ENCODE peak calls at places on chromosomes 11 and 22, in seven cellular contexts. E is K562, P is H1, S is SK-N-SH, F is GM12878, U is GM12892, B is HepG2. W is an unnamed sample.

GRCh38 chr11:70887428-70887827 is 364.9 kb downstream of the SHANK2 start:
- DNase-seq in E (no peak), P (no peak), S (no peak), F (no peak), U (no peak), B (no peak), W (no peak)

GRCh38 chr11:106695506-106695905 is 322.8 kb downstream of the GUCY1A2 start:
- DNase-seq in E (no peak), P (no peak), S (no peak), F (no peak), U (no peak), B (no peak), W (no peak)

GRCh38 chr11:898540-899190 is 11.9 kb downstream of the CHID1 start:
- DNase-seq in E (peak), P (no peak), S (peak), F (no peak), U (no peak), B (peak), W (no peak)

GRCh38 chr22:46587492-46588278 is 32.5 kb upstream of the GRAMD4 start:
- DNase-seq in E (no peak), P (no peak), S (peak), F (peak), U (peak), B (no peak), W (peak)

GRCh38 chr11:73291781-73292180 is 16.3 kb upstream of the ARHGEF17 start:
- DNase-seq in E (no peak), P (no peak), S (no peak), F (no peak), U (no peak), B (no peak), W (no peak)

GRCh38 chr11:75879737-75880136 is 64.7 kb downstream of the UVRAG start:
- DNase-seq in E (no peak), P (no peak), S (no peak), F (no peak), U (no peak), B (no peak), W (no peak)

GRCh38 chr22:49330421-49331222 is 497.1 kb downstream of the BRD1 start:
- DNase-seq in E (no peak), P (no peak), S (no peak), F (no peak), U (no peak), B (no peak), W (no peak)

GRCh38 chr11:110148775-110149744 is 55.9 kb downstream of the ZC3H12C start:
- DNase-seq in E (peak), P (no peak), S (no peak), F (no peak), U (no peak), B (no peak), W (no peak)

GRCh38 chr11:132263231-132263630 is 892.8 kb downstream of the NTM start:
- DNase-seq in E (no peak), P (no peak), S (no peak), F (no peak), U (no peak), B (no peak), W (no peak)

GRCh38 chr11:130858215-130858614 is 58.1 kb downstream of the SNX19 start:
- DNase-seq in E (peak), P (no peak), S (peak), F (no peak), U (no peak), B (no peak), W (no peak)

GRCh38 chr22:20550057-20550817 is 42.8 kb downstream of the MED15 start:
- DNase-seq in E (no peak), P (no peak), S (no peak), F (no peak), U (no peak), B (no peak), W (no peak)

GRCh38 chr22:32880906-32881596 is 79.5 kb downstream of the TIMP3 start:
- DNase-seq in E (peak), P (no peak), S (peak), F (no peak), U (no peak), B (no peak), W (no peak)

GRCh38 chr11:65182258-65183170 is 786 bp downstream of the CAPN1 start:
- DNase-seq in E (peak), P (no peak), S (no peak), F (no peak), U (no peak), B (peak), W (peak)

GRCh38 chr22:35838849-35839646 is 121.4 kb downstream of the APOL5 start:
- DNase-seq in E (no peak), P (no peak), S (no peak), F (no peak), U (no peak), B (peak), W (no peak)

GRCh38 chr11:131689049-131689925 is 318.9 kb downstream of the NTM start:
- DNase-seq in E (no peak), P (no peak), S (no peak), F (no peak), U (no peak), B (no peak), W (no peak)

GRCh38 chr11:117986981-117987495 is 844 bp downstream of the IL10RA start:
- DNase-seq in E (no peak), P (no peak), S (no peak), F (peak), U (peak), B (no peak), W (peak)

GRCh38 chr11:100434821-100435641 is 252.1 kb upstream of the ARHGAP42 start:
- DNase-seq in E (no peak), P (no peak), S (no peak), F (no peak), U (no peak), B (no peak), W (no peak)

GRCh38 chr22:40345801-40346177 is 511 bp upstream of the ADSL start:
- DNase-seq in E (peak), P (no peak), S (peak), F (no peak), U (peak), B (peak), W (no peak)

GRCh38 chr11:27116684-27117083 is 76.1 kb downstream of the BBOX1 start:
- DNase-seq in E (no peak), P (no peak), S (no peak), F (no peak), U (no peak), B (no peak), W (no peak)

GRCh38 chr11:70545626-70545945 is 147.3 kb downstream of the CTTN start:
- DNase-seq in E (no peak), P (no peak), S (no peak), F (no peak), U (no peak), B (no peak), W (no peak)

GRCh38 chr11:35553021-35553420 is 27.6 kb upstream of the PAMR1 start:
- DNase-seq in E (no peak), P (no peak), S (no peak), F (no peak), U (no peak), B (no peak), W (no peak)

GRCh38 chr11:35550374-35551036 is 25.1 kb upstream of the PAMR1 start:
- DNase-seq in E (no peak), P (no peak), S (no peak), F (no peak), U (no peak), B (no peak), W (no peak)

GRCh38 chr11:35555238-35555887 is 29.9 kb upstream of the PAMR1 start:
- DNase-seq in E (no peak), P (no peak), S (no peak), F (no peak), U (no peak), B (no peak), W (no peak)

GRCh38 chr11:35554491-35555237 is 29.2 kb upstream of the PAMR1 start:
- DNase-seq in E (no peak), P (no peak), S (no peak), F (no peak), U (no peak), B (no peak), W (no peak)

DNA sequence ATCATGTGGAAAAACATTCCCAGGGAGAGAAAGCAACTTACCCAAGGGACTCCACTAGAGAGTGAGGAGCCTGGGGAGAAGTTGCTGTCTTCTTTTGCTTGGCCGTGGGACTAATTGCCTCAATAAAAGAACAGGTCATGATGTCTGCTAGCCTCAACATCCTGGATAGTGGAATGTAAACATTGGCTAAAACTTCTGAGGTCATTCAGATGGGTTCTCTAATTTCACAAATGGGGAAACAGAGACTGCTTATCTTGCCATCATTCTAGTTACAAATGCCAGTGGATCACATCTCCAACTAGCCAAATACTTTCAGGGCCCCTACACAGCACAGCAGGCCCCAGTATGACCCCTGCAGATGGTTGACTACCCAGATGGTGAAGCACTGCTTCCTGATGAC is 28.4 kb upstream of the PAMR1 start:
- DNase-seq in E (no peak), P (no peak), S (no peak), F (no peak), U (no peak), B (no peak), W (no peak)
- TF ChIP-seq POLR2AphosphoS5 in E (no peak), P (no peak), S (peak), F (no peak), U (no peak), B (no peak), W (no peak)

DNA sequence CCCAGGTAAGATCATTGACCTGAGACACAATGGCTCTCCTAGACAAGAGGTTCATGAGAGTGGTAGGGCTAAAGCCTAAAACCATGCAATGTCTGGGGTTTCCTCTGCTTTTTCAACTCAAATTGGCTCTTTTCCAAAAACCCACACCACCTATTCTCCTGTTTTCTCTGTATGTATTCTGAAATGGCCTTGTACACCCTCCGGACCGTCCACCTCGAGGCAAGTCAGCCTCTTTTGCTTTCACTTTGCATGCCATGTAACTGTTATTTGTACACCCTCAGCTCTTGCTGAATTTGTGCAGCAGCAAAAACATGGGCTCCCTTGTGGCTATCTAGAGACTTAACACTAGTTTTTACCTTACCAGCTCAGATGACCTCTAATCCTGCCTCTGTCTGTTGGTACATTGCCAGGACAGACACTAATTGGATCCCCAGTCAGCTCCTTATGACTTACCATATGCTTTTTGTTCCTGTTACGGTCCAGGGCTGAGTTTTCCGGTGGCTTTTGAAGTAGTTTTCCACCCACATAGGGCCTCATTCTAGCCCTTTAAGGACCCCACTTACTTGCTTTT is 288.0 kb downstream of the SBF2 start:
- DNase-seq in E (no peak), P (no peak), S (no peak), F (no peak), U (no peak), B (no peak), W (no peak)
- TF ChIP-seq TAF1 in E (no peak), P (no peak), S (no peak), F (no peak), U (no peak), B (no peak), W (no peak)

GRCh38 chr11:74720596-74721478 is 10.4 kb downstream of the CHRDL2 start:
- DNase-seq in E (no peak), P (no peak), S (no peak), F (no peak), U (no peak), B (no peak), W (no peak)
- TF ChIP-seq POLR2AphosphoS5 in E (no peak), P (no peak), S (no peak), F (no peak), U (no peak), B (no peak), W (no peak)

GRCh38 chr11:77035041-77035440 is 843 bp downstream of the B3GNT6 start:
- DNase-seq in E (no peak), P (no peak), S (no peak), F (no peak), U (no peak), B (no peak), W (no peak)

GRCh38 chr11:77038029-77038824 is 4.0 kb downstream of the B3GNT6 start:
- DNase-seq in E (peak), P (no peak), S (no peak), F (no peak), U (no peak), B (no peak), W (no peak)

GRCh38 chr11:77037057-77037456 is 2.9 kb downstream of the B3GNT6 start:
- DNase-seq in E (no peak), P (no peak), S (no peak), F (no peak), U (no peak), B (no peak), W (no peak)

GRCh38 chr11:77036398-77036797 is 2.2 kb downstream of the B3GNT6 start:
- DNase-seq in E (no peak), P (no peak), S (no peak), F (no peak), U (no peak), B (peak), W (no peak)

GRCh38 chr11:77035580-77035979 is 1.4 kb downstream of the B3GNT6 start:
- DNase-seq in E (no peak), P (no peak), S (no peak), F (no peak), U (no peak), B (no peak), W (no peak)
- TF ChIP-seq TAF1 in E (no peak), P (no peak), S (no peak), F (no peak), U (no peak), B (no peak), W (no peak)

DNA sequence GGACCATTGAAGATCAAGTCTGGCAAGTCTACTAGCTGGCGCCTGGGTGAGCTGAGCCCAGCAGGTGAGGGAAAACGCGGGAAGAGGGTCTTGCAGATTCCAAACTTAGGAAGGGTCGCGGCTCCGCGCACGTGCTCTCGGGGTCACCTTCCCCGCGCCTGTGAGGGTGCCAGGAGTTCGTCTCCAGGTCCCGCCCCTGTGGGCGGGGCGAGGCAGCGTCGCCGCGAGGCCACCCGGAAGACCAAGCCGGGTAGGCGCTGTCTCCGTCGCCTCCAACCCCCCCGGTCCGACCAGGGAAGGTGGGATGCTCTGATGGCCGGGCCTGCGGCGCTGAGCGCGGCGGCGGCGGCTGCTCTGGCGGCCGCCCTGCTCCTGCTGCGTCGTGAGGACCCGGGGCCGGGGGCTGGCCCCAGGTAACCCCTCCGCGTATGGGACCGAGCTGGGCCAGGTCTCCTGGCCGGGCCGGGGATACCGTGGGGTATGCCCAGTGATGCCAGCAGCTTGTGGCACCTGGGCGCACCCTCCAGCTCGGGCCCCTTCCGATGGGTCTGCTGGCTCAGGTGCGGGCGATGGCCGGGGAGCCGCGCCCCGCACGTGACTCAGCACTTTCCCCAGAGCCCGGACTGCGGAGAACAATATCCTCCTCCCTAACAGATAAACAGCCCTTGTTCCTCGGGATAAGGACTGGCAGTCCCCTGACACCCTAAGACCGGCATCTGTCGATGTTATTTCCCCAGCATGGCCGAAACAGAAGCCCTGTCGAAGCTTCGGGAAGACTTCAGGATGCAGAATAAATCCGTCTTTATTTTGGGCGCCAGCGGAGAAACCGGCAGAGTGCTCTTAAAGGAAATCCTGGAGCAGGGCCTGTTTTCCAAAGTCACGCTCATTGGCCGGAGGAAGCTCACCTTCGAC is at the start of gene HTATIP2:
- DNase-seq in E (peak), P (no peak), S (no peak), F (no peak), U (peak), B (no peak), W (peak)
- TF ChIP-seq POLR2AphosphoS5 in E (peak), P (no peak), S (no peak), F (peak), U (peak), B (no peak), W (peak)

DNA sequence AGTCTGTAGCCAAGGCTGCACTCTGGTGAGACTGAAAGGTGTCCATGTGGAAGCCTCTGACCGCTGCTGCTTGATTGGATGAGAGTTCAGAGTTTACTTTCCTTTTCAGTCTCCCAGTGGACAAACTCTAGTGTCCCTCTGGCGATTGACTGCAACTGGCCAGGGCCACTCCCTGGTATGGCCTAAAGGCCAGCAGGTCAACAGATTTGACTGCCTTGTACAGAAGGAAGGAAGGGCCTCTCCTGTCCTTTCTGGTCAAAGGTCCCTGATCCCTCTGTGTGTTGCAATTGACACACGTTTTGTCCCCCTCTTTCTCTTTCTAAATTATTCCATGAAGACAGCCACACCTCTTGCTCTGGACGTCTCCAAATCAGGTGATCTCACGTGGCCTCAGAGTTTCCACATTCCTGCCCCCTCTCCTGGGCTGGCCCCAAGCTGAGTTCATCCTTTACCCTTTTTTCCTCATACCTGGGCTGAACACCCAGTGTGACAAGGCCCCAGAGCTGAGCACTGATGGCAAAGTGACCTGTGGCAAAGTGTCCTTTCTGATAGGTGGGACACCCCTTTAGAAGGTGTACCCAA is 18.7 kb upstream of the FBLN1 start:
- DNase-seq in E (no peak), P (no peak), S (no peak), F (no peak), U (no peak), B (peak), W (no peak)
- TF ChIP-seq TAF1 in E (no peak), P (no peak), S (no peak), F (no peak), U (no peak), B (no peak), W (no peak)

GRCh38 chr11:66643745-66644437 is 5.4 kb downstream of the RBM4 start:
- DNase-seq in E (no peak), P (no peak), S (no peak), F (no peak), U (no peak), B (no peak), W (no peak)
- TF ChIP-seq POLR2AphosphoS5 in E (no peak), P (no peak), S (peak), F (peak), U (peak), B (no peak), W (no peak)